ENCODE peak calls at places on chromosomes 13 and 19, in seven cellular contexts. R is astrocyte of the cerebellum, G is glutamatergic neuron, Z is endothelial cell, V is B cell, U is ascending aorta, A is RWPE1. C is an unnamed sample.

GRCh38 chr19:16386619-16387240 is 62.1 kb downstream of the KLF2 start:
- DNase-seq in R (peak), U (no peak), G (peak), A (peak), Z (peak), V (no peak), C (peak)

GRCh38 chr19:12778020-12778904 is 2.9 kb upstream of the HOOK2 start:
- DNase-seq in U (peak), Z (peak), G (peak), R (no peak), A (peak), V (peak), C (peak)

GRCh38 chr19:16326401-16327130 is 1.9 kb downstream of the KLF2 start:
- DNase-seq in V (peak), A (no peak), Z (no peak), U (no peak), G (no peak), R (no peak), C (peak)

GRCh38 chr19:17572640-17573039 is 17.2 kb downstream of the COLGALT1 start:
- DNase-seq in Z (no peak), U (no peak), R (no peak), V (no peak), A (no peak), G (no peak), C (no peak)

GRCh38 chr13:46354143-46355087 is 32.6 kb downstream of the RUBCNL start:
- DNase-seq in Z (no peak), R (peak), U (no peak), G (no peak), A (peak), V (no peak), C (peak)

GRCh38 chr19:29964171-29964570 is 22.1 kb downstream of the URI1 start:
- DNase-seq in R (no peak), V (no peak), A (no peak), Z (no peak), U (no peak), G (no peak), C (no peak)

GRCh38 chr13:21043898-21044297 is 17.5 kb downstream of the LATS2 start:
- DNase-seq in R (no peak), A (no peak), G (no peak), Z (no peak), U (no peak), V (no peak), C (no peak)

GRCh38 chr13:27375686-27376326 is 48.6 kb upstream of the GTF3A start:
- DNase-seq in V (peak), G (peak), U (peak), A (peak), R (peak), Z (peak), C (peak)

GRCh38 chr19:15787611-15788155 is at the start of gene OR10H5:
- DNase-seq in R (no peak), V (no peak), G (no peak), U (no peak), Z (no peak), A (no peak), C (no peak)

GRCh38 chr13:50531917-50532899 is 311.3 kb downstream of the DLEU7 start:
- DNase-seq in A (no peak), U (no peak), R (peak), G (no peak), Z (no peak), V (no peak), C (no peak)
- TF ChIP-seq CTCF in A (peak), U (peak), R (peak), G (no peak), Z (no peak), V (peak), C (no peak)

GRCh38 chr13:69580255-69580654 is 527.4 kb upstream of the ATXN8OS start:
- DNase-seq in V (no peak), G (no peak), Z (no peak), U (no peak), R (no peak), A (no peak), C (no peak)

GRCh38 chr13:69579351-69579750 is 528.3 kb upstream of the ATXN8OS start:
- DNase-seq in R (peak), V (no peak), A (no peak), U (no peak), G (no peak), Z (no peak), C (peak)
- TF ChIP-seq CTCF in R (peak), V (no peak), A (peak), U (no peak), G (no peak), Z (no peak), C (no peak)

DNA sequence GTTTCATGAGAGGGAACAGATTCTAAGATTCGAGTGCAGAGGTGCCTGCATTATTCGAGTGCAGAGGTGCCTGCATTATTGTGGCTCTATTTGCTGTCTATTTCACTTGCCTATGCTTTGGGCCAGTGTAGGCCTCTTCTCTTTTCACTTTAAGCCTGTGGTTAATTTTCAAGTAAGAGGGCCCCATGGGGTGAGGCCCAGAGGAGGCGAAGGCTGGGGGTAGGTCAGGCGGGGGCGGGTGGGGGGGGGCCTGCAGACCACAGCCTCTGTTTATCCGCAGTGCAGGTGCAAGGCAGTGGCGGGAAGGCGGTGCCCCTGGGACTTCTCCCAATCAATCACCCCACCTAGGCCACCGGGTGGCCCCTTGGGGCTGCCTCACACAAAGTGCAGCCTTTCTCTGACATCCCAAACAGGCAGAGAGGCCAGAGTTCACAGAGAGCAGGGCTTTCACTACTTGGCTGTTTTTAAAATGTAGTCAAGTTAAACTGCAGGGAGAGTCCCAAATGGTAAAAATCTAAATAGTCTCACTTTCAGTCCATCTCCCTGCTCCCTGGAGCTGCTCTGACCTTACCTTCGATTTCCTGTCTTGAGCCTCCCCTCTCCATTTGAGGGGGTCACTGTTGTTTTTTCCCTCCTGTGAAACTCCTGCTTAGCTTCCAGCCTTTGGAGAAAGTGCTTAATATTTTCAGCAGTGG is 249.1 kb downstream of the DLEU7 start:
- DNase-seq in G (peak), A (no peak), Z (no peak), V (peak), R (no peak), U (no peak), C (peak)
- TF ChIP-seq CTCF in G (no peak), A (no peak), Z (no peak), V (no peak), R (no peak), U (no peak), C (peak)

DNA sequence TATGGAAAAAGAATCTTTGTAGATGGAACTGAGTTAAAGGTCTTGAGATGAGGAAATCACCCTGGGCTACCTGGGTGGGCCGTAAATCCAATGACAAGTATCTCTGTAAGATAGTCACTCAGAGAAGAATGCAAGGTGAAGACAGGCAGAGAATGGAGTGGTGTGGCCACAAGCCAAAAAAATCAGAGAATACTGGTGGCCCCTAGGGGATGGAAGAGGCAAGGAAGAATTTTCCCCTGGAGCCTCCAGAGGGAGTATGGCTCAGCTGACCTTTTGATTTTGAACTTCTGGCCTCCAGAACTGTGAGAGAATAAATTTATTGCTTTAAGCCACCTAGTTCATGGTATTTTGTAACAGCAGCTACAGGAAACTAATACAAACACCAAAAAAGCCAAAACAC is 32.7 kb upstream of the CSNK1A1L start:
- DNase-seq in A (no peak), R (no peak), V (no peak), G (no peak), U (no peak), Z (no peak), C (no peak)
- TF ChIP-seq CTCF in A (peak), R (peak), V (no peak), G (no peak), U (no peak), Z (no peak), C (no peak)

GRCh38 chr19:38308926-38309614 is 5.0 kb downstream of the C19orf33 start:
- DNase-seq in A (no peak), U (no peak), V (no peak), Z (no peak), R (no peak), G (no peak), C (no peak)

GRCh38 chr19:38309615-38310278 is 5.7 kb downstream of the C19orf33 start:
- DNase-seq in U (no peak), Z (no peak), R (no peak), G (no peak), V (no peak), A (no peak), C (no peak)

GRCh38 chr19:38308006-38308766 is 4.1 kb downstream of the C19orf33 start:
- DNase-seq in G (no peak), A (no peak), U (no peak), V (no peak), Z (no peak), R (no peak), C (no peak)

GRCh38 chr19:38310986-38311385 is 4.8 kb downstream of the YIF1B start:
- DNase-seq in A (no peak), Z (no peak), G (no peak), R (no peak), V (no peak), U (no peak), C (no peak)

GRCh38 chr19:38310279-38310670 is 5.5 kb downstream of the YIF1B start:
- DNase-seq in G (no peak), A (no peak), U (no peak), V (no peak), R (no peak), Z (no peak), C (no peak)
- TF ChIP-seq CTCF in G (no peak), A (no peak), U (no peak), V (no peak), R (no peak), Z (no peak), C (no peak)

GRCh38 chr19:50496189-50497029 is 14.6 kb downstream of the JOSD2 start:
- DNase-seq in U (no peak), Z (no peak), A (no peak), G (peak), R (no peak), V (no peak), C (no peak)
- TF ChIP-seq CTCF in U (no peak), Z (no peak), A (no peak), G (no peak), R (no peak), V (no peak), C (no peak)

DNA sequence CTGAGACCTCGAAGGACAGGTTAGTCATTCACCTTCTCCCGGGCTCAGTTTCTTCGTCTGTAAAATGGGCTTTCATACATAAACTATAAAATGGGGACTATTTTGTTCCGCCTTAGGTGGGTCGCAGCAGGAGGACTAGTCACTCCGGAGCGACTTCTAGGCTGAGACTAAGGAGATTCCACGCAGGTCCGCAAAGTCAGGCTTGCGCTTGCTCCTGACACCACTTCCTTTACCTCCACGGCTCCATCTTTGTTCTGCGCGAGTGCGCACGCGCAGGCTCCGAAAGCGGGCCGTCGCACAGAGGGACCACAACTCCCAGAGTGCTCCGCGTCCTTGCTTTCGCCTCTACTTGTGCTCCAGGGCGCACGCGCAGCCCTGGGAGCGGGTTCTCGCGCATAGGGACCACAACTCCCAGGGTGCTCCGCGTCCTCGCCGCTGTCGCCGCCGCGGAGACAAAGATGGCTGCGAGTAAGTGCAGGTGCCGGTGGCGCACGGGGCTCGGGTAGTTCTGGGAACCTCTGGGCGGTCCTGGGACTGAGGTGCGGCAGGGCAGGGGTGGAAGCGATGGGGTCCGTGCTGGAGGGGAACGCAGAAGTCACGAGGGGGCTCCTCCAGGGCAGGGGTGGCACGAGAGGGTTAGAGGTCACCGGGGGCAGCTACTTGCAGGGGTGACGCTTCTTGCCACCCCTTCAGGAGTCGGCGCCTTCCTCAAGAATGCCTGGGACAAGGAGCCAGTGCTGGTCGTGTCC is at the start of gene NDUFA3:
- DNase-seq in Z (peak), U (peak), A (peak), V (peak), G (peak), R (peak), C (peak)
- TF ChIP-seq CTCF in Z (no peak), U (no peak), A (no peak), V (no peak), G (no peak), R (no peak), C (no peak)

GRCh38 chr19:23190341-23190740 is 59.9 kb downstream of the ZNF724 start:
- DNase-seq in V (no peak), R (no peak), A (no peak), G (no peak), U (no peak), Z (no peak), C (no peak)
- TF ChIP-seq CTCF in V (no peak), R (no peak), A (no peak), G (no peak), U (no peak), Z (no peak), C (no peak)

C was measured in GM13976.